ENCODE peak calls at places on chromosomes 13 and 19, in ten cellular contexts. R is amygdala; X is astrocyte of the cerebellum; H is stimulated activated CD4-positive, alpha-beta T cell treated with anti-CD3 and anti-CD28 coated beads, Interleukin-4, amount 100 ng/mL, for 24 hours; M is NCI-H2029; Z is stimulated activated CD8-positive, alpha-beta memory T cell treated with anti-CD3 and anti-CD28 coated beads, Interleukin-7, amount 100 ng/mL, for 1 hour; A is brain pericyte; N is EL; G is Panc1; W is frontal cortex. B is an unnamed sample.

GRCh38 chr13:67554296-67554695 is 324.2 kb upstream of the PCDH9 start:
- DNase-seq in R (no peak), N (no peak), Z (no peak), M (no peak), A (no peak), H (no peak), G (no peak), X (peak; percentile 35), W (no peak), B (no peak)

GRCh38 chr19:19562665-19563347 is 24.7 kb downstream of the CILP2 start:
- DNase-seq in N (no peak), X (no peak), A (no peak), W (no peak), G (no peak), Z (peak; percentile 5), R (no peak), M (no peak), H (peak; percentile 21), B (no peak)

GRCh38 chr13:65913173-65913572 is 1317.0 kb downstream of the PCDH9 start:
- DNase-seq in N (peak; percentile 85), A (peak; percentile 26), M (no peak), Z (no peak), G (no peak), X (peak; percentile 78), W (no peak), H (no peak), R (no peak), B (no peak)

GRCh38 chr19:9116547-9116946 is 984 bp upstream of the OR7G1 start:
- DNase-seq in G (no peak), H (no peak), A (no peak), N (no peak), R (no peak), W (no peak), M (no peak), X (no peak), Z (no peak), B (no peak)

GRCh38 chr13:99265162-99265822 is 7.1 kb upstream of the GPR18 start:
- DNase-seq in W (no peak), G (no peak), Z (no peak), R (no peak), X (no peak), N (no peak), M (no peak), H (peak; percentile 52), A (no peak), B (no peak)

GRCh38 chr13:95924389-95924994 is 128.7 kb downstream of the UGGT2 start:
- DNase-seq in M (no peak), R (no peak), W (no peak), H (no peak), Z (no peak), X (peak; percentile 77), A (peak; percentile 53), N (peak; percentile 79), G (peak; percentile 7), B (no peak)

GRCh38 chr13:41049480-41049879 is 11.8 kb upstream of the WBP4 start:
- DNase-seq in R (no peak), H (no peak), G (no peak), M (no peak), X (no peak), A (no peak), Z (no peak), N (no peak), W (no peak), B (no peak)

GRCh38 chr13:109729031-109729870 is 57.1 kb downstream of the IRS2 start:
- DNase-seq in H (no peak), R (no peak), A (no peak), Z (no peak), W (no peak), G (no peak), N (no peak), M (no peak), X (peak; percentile 23), B (peak; percentile 42)

GRCh38 chr13:77853701-77854100 is 64.9 kb downstream of the EDNRB start:
- DNase-seq in N (no peak), G (no peak), R (no peak), X (no peak), A (no peak), M (no peak), Z (no peak), W (no peak), H (no peak), B (no peak)

GRCh38 chr13:23928985-23929384 is 31.7 kb upstream of the C1QTNF9B start:
- DNase-seq in A (no peak), R (no peak), W (no peak), H (no peak), M (no peak), G (peak; percentile 24), N (peak; percentile 86), Z (no peak), X (peak; percentile 41), B (no peak)

GRCh38 chr19:4979211-4979807 is 10.4 kb downstream of the KDM4B start:
- DNase-seq in H (no peak), X (no peak), A (no peak), G (no peak), R (no peak), W (no peak), Z (no peak), M (no peak), N (no peak), B (no peak)

GRCh38 chr19:43778651-43779050 is 2.1 kb downstream of the KCNN4 start:
- DNase-seq in N (no peak), G (no peak), Z (no peak), X (no peak), R (no peak), H (no peak), M (peak; percentile 95), A (no peak), W (no peak), B (peak; percentile 53)

GRCh38 chr13:44932850-44933251 is 56.4 kb downstream of the NUFIP1 start:
- DNase-seq in G (no peak), N (peak; percentile 73), A (peak; percentile 42), Z (no peak), H (no peak), M (no peak), R (no peak), X (no peak), W (peak; percentile 17), B (no peak)

GRCh38 chr13:97423300-97424045 is 10.5 kb upstream of the RAP2A start:
- DNase-seq in N (no peak), X (no peak), G (no peak), Z (no peak), H (no peak), A (no peak), R (no peak), M (no peak), W (no peak), B (no peak)

GRCh38 chr19:18738961-18739690 is 52.0 kb downstream of the COMP start:
- DNase-seq in G (no peak), N (no peak), A (no peak), R (no peak), X (no peak), W (no peak), M (no peak), H (no peak), Z (no peak), B (no peak)

GRCh38 chr13:110387451-110388140 is 80.5 kb downstream of the COL4A2 start:
- DNase-seq in A (no peak), Z (no peak), W (no peak), H (no peak), G (no peak), M (no peak), X (no peak), N (peak; percentile 55), R (no peak), B (no peak)

GRCh38 chr19:51096473-51097165 is 11.6 kb downstream of the CTU1 start:
- DNase-seq in N (no peak), H (no peak), W (no peak), M (peak; percentile 13), X (no peak), Z (no peak), R (no peak), A (no peak), G (no peak), B (no peak)

GRCh38 chr19:7500811-7501450 is 12.1 kb upstream of the PEX11G start:
- DNase-seq in A (no peak), H (peak; percentile 56), Z (no peak), N (peak; percentile 62), W (peak; percentile 82), G (no peak), M (peak; percentile 86), X (no peak), R (peak; percentile 88), B (peak; percentile 51)

GRCh38 chr19:45577111-45577905 is 7.3 kb downstream of the OPA3 start:
- DNase-seq in H (no peak), W (no peak), X (peak; percentile 76), Z (no peak), R (no peak), A (peak; percentile 55), N (peak; percentile 92), M (no peak), G (no peak), B (no peak)

GRCh38 chr13:47454986-47455385 is 546.1 kb downstream of the SUCLA2 start:
- DNase-seq in Z (no peak), M (no peak), H (no peak), N (no peak), G (no peak), X (no peak), R (no peak), W (no peak), A (no peak), B (no peak)

GRCh38 chr13:72638059-72638815 is 89.2 kb downstream of the MZT1 start:
- DNase-seq in Z (no peak), X (peak; percentile 11), M (no peak), N (no peak), H (no peak), R (no peak), W (no peak), A (no peak), G (no peak), B (no peak)

GRCh38 chr19:42206871-42207755 is 10.4 kb downstream of the DEDD2 start:
- DNase-seq in R (no peak), G (no peak), A (no peak), Z (no peak), N (peak; percentile 76), M (peak; percentile 21), H (no peak), X (no peak), W (peak; percentile 54), B (no peak)

GRCh38 chr13:113653264-113654174 is 4.5 kb downstream of the ATP4B start:
- DNase-seq in G (no peak), M (no peak), W (no peak), X (no peak), N (no peak), Z (no peak), A (no peak), R (no peak), H (no peak), B (peak; percentile 36)

GRCh38 chr13:85377783-85378182 is 421.4 kb downstream of the SLITRK6 start:
- DNase-seq in Z (no peak), H (no peak), W (no peak), X (no peak), A (no peak), R (no peak), M (no peak), N (no peak), G (no peak), B (no peak)

GRCh38 chr19:17706750-17707181 is 12.5 kb upstream of the MAP1S start:
- DNase-seq in X (no peak), A (no peak), H (no peak), N (peak; percentile 50), W (peak; percentile 61), R (peak; percentile 52), G (no peak), Z (no peak), M (peak; percentile 31), B (no peak)

GRCh38 chr19:36140289-36141038 is 598 bp downstream of the CAPNS1 start:
- DNase-seq in R (peak; percentile 49), G (no peak), N (peak; percentile 70), W (peak; percentile 55), Z (no peak), X (no peak), H (peak; percentile 58), A (no peak), M (peak; percentile 76), B (peak; percentile 70)

GRCh38 chr13:76380436-76381065 is 505.7 kb downstream of the KCTD12 start:
- DNase-seq in W (no peak), Z (no peak), H (no peak), A (no peak), G (no peak), R (no peak), X (peak; percentile 89), N (no peak), M (no peak), B (no peak)

GRCh38 chr19:1276620-1277007 is 1.3 kb downstream of the FAM174C start:
- DNase-seq in W (no peak), A (no peak), H (peak; percentile 42), R (no peak), G (no peak), M (no peak), Z (no peak), X (no peak), N (no peak), B (no peak)